ENCODE peak calls at places on chromosomes 7 and 10, in nine cellular contexts. P is activated T-cell treated with anti-CD3 and anti-CD28 coated beads for 24 hours, Y is neural progenitor cell, D is lung, N is AG08396, C is AG04450, U is KBM-7, G is SW 1271, Q is HEK293T. T is an unnamed sample.
A peak's percentile ranks its signal among the peaks of the same experiment; 100 is the strongest.

GRCh38 chr10:132724436-132724835 is 61.5 kb downstream of the NKX6-2 start:
- DNase-seq in U (no peak), G (no peak), N (no peak), C (no peak), P (no peak), Q (no peak), D (no peak), Y (no peak), T (no peak)

GRCh38 chr10:133208466-133208865 is 21.6 kb upstream of the UTF1 start:
- DNase-seq in U (no peak), C (no peak), Q (no peak), Y (no peak), P (no peak), D (no peak), N (no peak), G (no peak), T (no peak)

GRCh38 chr7:69568266-69568665 is 30.0 kb upstream of the AUTS2 start:
- DNase-seq in D (no peak), P (no peak), Y (no peak), G (no peak), Q (no peak), N (no peak), C (no peak), U (no peak), T (no peak)

GRCh38 chr10:132389631-132390454 is 7.2 kb upstream of the PWWP2B start:
- DNase-seq in Q (no peak), C (no peak), Y (no peak), N (no peak), P (no peak), U (no peak), G (no peak), D (no peak), T (no peak)

GRCh38 chr10:7424315-7424714 is 13.5 kb upstream of the SFMBT2 start:
- DNase-seq in U (no peak), D (no peak), Y (no peak), C (no peak), G (no peak), Q (no peak), P (no peak), N (no peak), T (no peak)

GRCh38 chr10:132546567-132547420 is 9.2 kb downstream of the INPP5A start:
- DNase-seq in U (peak; percentile 89), Q (no peak), N (no peak), Y (no peak), D (no peak), P (no peak), G (no peak), C (no peak), T (no peak)

GRCh38 chr10:49499305-49499851 is 39.5 kb downstream of the ERCC6 start:
- DNase-seq in D (no peak), P (no peak), Q (no peak), N (no peak), C (no peak), G (no peak), Y (no peak), U (no peak), T (no peak)

GRCh38 chr10:16856092-16856491 is 38.9 kb upstream of the RSU1 start:
- DNase-seq in P (no peak), D (no peak), G (no peak), Y (no peak), N (no peak), C (no peak), Q (no peak), U (no peak), T (no peak)

GRCh38 chr10:37711617-37712488 is 145.6 kb downstream of the ZNF248 start:
- DNase-seq in D (no peak), N (no peak), Q (no peak), P (no peak), G (no peak), C (no peak), U (no peak), Y (no peak), T (no peak)

GRCh38 chr10:17236468-17236886 is 8.4 kb downstream of the VIM start:
- DNase-seq in G (no peak), P (no peak), U (no peak), N (no peak), D (no peak), Y (no peak), C (no peak), Q (no peak), T (no peak)

GRCh38 chr7:54995631-54996340 is 23.0 kb upstream of the EGFR start:
- DNase-seq in C (peak; percentile 34), Y (no peak), Q (no peak), D (no peak), N (no peak), P (peak; percentile 30), U (peak; percentile 42), G (peak; percentile 80), T (no peak)

GRCh38 chr7:94056796-94057207 is 52.6 kb upstream of the BET1 start:
- DNase-seq in Y (peak; percentile 43), D (no peak), Q (no peak), P (no peak), N (peak; percentile 52), G (no peak), U (peak; percentile 33), C (peak; percentile 85), T (peak; percentile 62)

GRCh38 chr10:116138897-116139296 is 134.1 kb downstream of the GFRA1 start:
- DNase-seq in Q (no peak), N (no peak), P (no peak), C (no peak), Y (no peak), D (no peak), U (no peak), G (no peak), T (no peak)